ENCODE peak calls at places on chromosomes 11 and 22, in ten cellular contexts. B is IMR-90; W is Peyer's patch; K is cardiac muscle cell; C is body of pancreas; M is tibial artery; U is neuronal stem cell; H is CD8-positive, alpha-beta T cell; E is ovary; F is SJSA1. L is an unnamed sample. For H3K4me1, the result is how much of the 10 kb centered on the place peaks cover.

GRCh38 chr11:69040581-69041260 is 8.0 kb upstream of the TPCN2 start:
- DNase-seq in F (peak), W (no peak), C (no peak), H (no peak), K (peak), U (no peak), M (no peak), B (peak), E (no peak), L (no peak)

GRCh38 chr11:34830648-34831047 is 85.5 kb downstream of the APIP start:
- DNase-seq in F (no peak), M (no peak), B (peak), K (peak), H (no peak), U (no peak), E (no peak), W (no peak), C (no peak), L (peak)

GRCh38 chr11:98734686-98735085 is 286.1 kb upstream of the CNTN5 start:
- DNase-seq in K (no peak), U (no peak), W (no peak), F (no peak), M (no peak), H (no peak), C (no peak), E (no peak), B (no peak), L (no peak)

GRCh38 chr11:112809429-112809828 is 151.8 kb upstream of the NCAM1 start:
- DNase-seq in B (no peak), C (no peak), U (no peak), K (no peak), W (no peak), M (no peak), F (no peak), H (no peak), E (no peak), L (no peak)

GRCh38 chr11:35702126-35702525 is 39.6 kb downstream of the TRIM44 start:
- DNase-seq in U (no peak), F (no peak), M (no peak), K (no peak), W (no peak), C (no peak), B (no peak), H (no peak), E (no peak), L (no peak)

GRCh38 chr11:23679041-23679440 is 817.8 kb upstream of the LUZP2 start:
- DNase-seq in U (no peak), B (no peak), K (no peak), E (no peak), W (no peak), F (no peak), M (no peak), H (no peak), C (no peak), L (no peak)

GRCh38 chr11:10982695-10983492 is 125.0 kb upstream of the ZBED5 start:
- DNase-seq in M (no peak), B (no peak), U (no peak), F (no peak), H (no peak), E (no peak), W (no peak), K (peak), C (no peak), L (no peak)

GRCh38 chr11:59756496-59756840 is 1.3 kb downstream of the STX3 start:
- DNase-seq in B (no peak), U (no peak), F (peak), W (no peak), E (no peak), K (no peak), H (no peak), M (no peak), C (no peak), L (no peak)

GRCh38 chr11:73859671-73860070 is 17.0 kb downstream of the COA4 start:
- DNase-seq in F (no peak), E (no peak), C (no peak), M (no peak), H (no peak), W (no peak), B (peak), U (no peak), K (no peak), L (no peak)

GRCh38 chr11:72741429-72741833 is 10.8 kb downstream of the ARAP1 start:
- DNase-seq in F (no peak), B (no peak), U (no peak), E (no peak), W (no peak), K (no peak), H (no peak), C (no peak), M (no peak), L (peak)

GRCh38 chr11:118789501-118790356 is 1.2 kb downstream of the DDX6 start:
- DNase-seq in F (peak), U (peak), W (no peak), B (no peak), H (peak), C (no peak), M (peak), K (peak), E (no peak), L (no peak)

GRCh38 chr11:114296190-114296978 is at the start of gene NNMT:
- DNase-seq in E (peak), U (no peak), W (no peak), C (peak), B (peak), F (peak), H (no peak), K (peak), M (peak), L (peak)

GRCh38 chr22:22099833-22100812 is 117.5 kb upstream of the TOP3B start:
- DNase-seq in F (no peak), K (peak), H (no peak), E (no peak), U (no peak), M (no peak), C (no peak), B (peak), W (no peak), L (no peak)

GRCh38 chr11:3723014-3723708 is 52.0 kb upstream of the CHRNA10 start:
- DNase-seq in U (no peak), W (no peak), M (no peak), H (no peak), E (no peak), C (no peak), K (peak), B (peak), F (peak), L (no peak)

GRCh38 chr11:43574949-43575915 is 105.3 kb upstream of the HSD17B12 start:
- DNase-seq in W (no peak), B (peak), U (no peak), E (peak), M (no peak), F (no peak), K (peak), H (no peak), C (peak), L (peak)

GRCh38 chr11:2382129-2382517 is 5.0 kb downstream of the CD81 start:
- DNase-seq in K (no peak), B (no peak), F (no peak), U (no peak), H (no peak), C (peak), W (no peak), M (no peak), E (peak), L (no peak)

GRCh38 chr11:2385156-2386151 is 8.3 kb downstream of the CD81 start:
- DNase-seq in U (no peak), C (no peak), W (no peak), M (no peak), E (no peak), K (no peak), F (no peak), H (peak), B (no peak), L (no peak)

GRCh38 chr11:2382927-2383822 is 6.1 kb downstream of the CD81 start:
- DNase-seq in C (peak), E (peak), F (no peak), B (peak), W (no peak), M (peak), H (no peak), U (no peak), K (peak), L (peak)

GRCh38 chr11:2384723-2385041 is 7.6 kb downstream of the CD81 start:
- DNase-seq in C (no peak), U (no peak), M (no peak), H (no peak), F (no peak), K (no peak), B (no peak), W (no peak), E (no peak), L (no peak)

DNA sequence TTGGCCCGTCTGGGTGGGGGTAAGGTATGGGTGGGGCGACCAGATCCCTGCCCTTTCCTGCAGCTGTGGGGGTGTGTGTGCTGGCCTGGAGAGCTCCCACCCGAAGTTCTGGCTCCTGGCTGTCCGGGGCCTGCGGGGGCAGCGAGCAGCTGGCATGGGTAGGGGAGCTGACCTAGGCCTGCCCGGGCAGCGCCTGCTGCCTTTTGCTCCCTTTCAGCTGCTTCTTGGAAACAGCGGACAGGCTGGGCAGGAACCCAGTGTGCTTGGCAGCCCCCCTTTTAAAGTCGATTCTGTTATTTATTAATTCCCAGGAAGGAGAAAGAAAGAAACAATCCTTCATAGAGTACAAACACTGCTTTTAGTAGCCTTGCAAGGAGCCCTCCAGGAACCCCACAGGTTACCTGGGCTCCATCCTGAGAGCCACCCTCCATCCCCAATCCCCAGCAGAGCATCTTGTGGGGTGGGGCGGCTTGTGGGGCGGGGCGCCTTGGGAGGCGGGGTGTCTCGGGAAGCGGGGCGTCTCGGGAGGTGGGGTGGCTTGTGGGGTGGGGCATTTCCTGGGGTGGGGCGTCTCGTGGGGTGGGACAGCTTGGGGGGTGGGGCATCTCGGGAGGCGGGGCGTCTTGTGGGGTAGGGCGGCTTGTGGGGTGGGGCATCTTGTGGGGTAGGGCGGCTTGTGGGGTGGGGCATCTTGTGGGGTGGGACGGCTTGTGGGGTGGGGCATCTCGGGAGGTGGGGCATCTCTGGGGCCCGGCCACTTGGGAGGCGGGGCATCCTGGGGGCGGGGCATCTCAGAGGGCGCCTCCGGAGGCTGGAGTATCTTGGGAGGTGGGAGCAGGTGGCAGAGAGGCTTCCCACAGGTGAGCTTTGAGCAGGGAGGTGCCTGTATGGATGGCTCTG is 7.0 kb downstream of the CD81 start:
- DNase-seq in U (no peak), K (no peak), E (peak), W (peak), H (peak), C (peak), B (no peak), F (no peak), M (no peak), L (no peak)
- H3K4me1 ChIP-seq in U (under half), K (under half), E (half or more), W (half or more), H (half or more), C (half or more), B (under half), F (under half), M (half or more), L (half or more)

GRCh38 chr22:38299001-38299651 is 18.1 kb downstream of the CSNK1E start:
- DNase-seq in F (no peak), K (no peak), E (no peak), U (no peak), M (no peak), B (no peak), H (no peak), W (no peak), C (peak), L (no peak)
- H3K4me3 ChIP-seq in F (no peak), K (no peak), E (no peak), U (no peak), M (no peak), B (no peak), H (no peak), W (no peak), C (no peak), L (no peak)

GRCh38 chr11:130828741-130829140 is 87.5 kb downstream of the SNX19 start:
- DNase-seq in B (no peak), H (no peak), U (no peak), C (no peak), K (no peak), W (no peak), M (peak), F (no peak), E (no peak), L (peak)
- H3K4me1 ChIP-seq in B (under half), H (under half), U (under half), C (under half), K (under half), W (under half), M (under half), F (under half), E (under half), L (half or more)

DNA sequence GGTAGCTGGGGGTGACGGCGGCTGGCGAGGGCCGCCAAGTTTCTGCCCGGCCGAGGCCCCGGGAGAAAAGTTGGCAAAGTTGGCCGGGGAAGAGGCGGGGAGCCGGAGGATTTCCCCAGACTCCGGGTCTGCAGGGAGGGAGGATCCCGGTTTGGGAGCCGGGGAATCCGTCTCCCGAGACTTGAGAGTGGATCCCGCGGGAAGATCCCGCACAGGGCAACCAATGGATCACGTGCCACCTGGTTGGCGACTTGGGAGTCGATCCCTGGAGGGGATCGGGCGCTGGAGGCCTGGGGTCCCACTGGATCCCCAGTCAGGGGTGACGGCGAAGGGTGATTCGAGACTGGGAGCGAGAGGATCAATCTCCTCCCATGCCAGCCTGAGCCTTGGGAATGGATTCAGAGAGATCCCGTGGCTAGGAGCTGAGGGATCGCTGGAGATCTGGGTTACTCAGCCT is 349 bp downstream of the KIAA1671 start:
- DNase-seq in U (peak), W (no peak), E (no peak), C (peak), H (no peak), F (peak), K (peak), B (peak), M (peak), L (peak)
- H3K4me3 ChIP-seq in U (peak), W (peak), E (peak), C (peak), H (peak), F (peak), K (peak), B (peak), M (peak), L (peak)

GRCh38 chr11:64303109-64304031 is 2.0 kb upstream of the ESRRA start:
- DNase-seq in B (no peak), W (peak), F (no peak), C (no peak), H (peak), K (no peak), E (no peak), M (no peak), U (no peak), L (no peak)
- H3K4me1 ChIP-seq in B (under half), W (under half), F (under half), C (under half), H (half or more), K (under half), E (under half), M (under half), U (under half), L (half or more)

GRCh38 chr11:45922425-45923082 is at the start of gene LARGE2:
- DNase-seq in B (no peak), W (peak), C (peak), F (no peak), M (no peak), H (no peak), E (peak), K (no peak), U (peak), L (peak)
- H3K4me3 ChIP-seq in B (no peak), W (peak), C (peak), F (peak), M (peak), H (peak), E (peak), K (peak), U (peak), L (peak)

GRCh38 chr11:61544466-61544865 is 35.9 kb downstream of the LRRC10B start:
- DNase-seq in M (no peak), C (no peak), U (no peak), K (no peak), W (no peak), H (no peak), E (no peak), F (no peak), B (no peak), L (no peak)
- H3K4me1 ChIP-seq in M (under half), C (under half), U (under half), K (under half), W (under half), H (under half), E (under half), F (under half), B (under half), L (under half)

GRCh38 chr11:126281666-126282175 is 1.2 kb upstream of the TIRAP start:
- DNase-seq in C (no peak), W (no peak), K (no peak), E (no peak), U (no peak), B (no peak), F (no peak), H (no peak), M (no peak), L (no peak)

GRCh38 chr11:126282742-126283591 is at the start of gene TIRAP:
- DNase-seq in W (peak), C (peak), H (peak), E (peak), K (peak), U (no peak), M (peak), F (peak), B (peak), L (peak)

GRCh38 chr11:126280595-126280994 is 2.3 kb upstream of the TIRAP start:
- DNase-seq in K (no peak), F (no peak), E (no peak), H (no peak), B (no peak), U (no peak), M (no peak), C (no peak), W (no peak), L (no peak)

GRCh38 chr11:126282361-126282741 is 542 bp upstream of the TIRAP start:
- DNase-seq in M (peak), E (peak), B (peak), W (peak), U (no peak), C (peak), H (peak), K (peak), F (no peak), L (peak)

DNA sequence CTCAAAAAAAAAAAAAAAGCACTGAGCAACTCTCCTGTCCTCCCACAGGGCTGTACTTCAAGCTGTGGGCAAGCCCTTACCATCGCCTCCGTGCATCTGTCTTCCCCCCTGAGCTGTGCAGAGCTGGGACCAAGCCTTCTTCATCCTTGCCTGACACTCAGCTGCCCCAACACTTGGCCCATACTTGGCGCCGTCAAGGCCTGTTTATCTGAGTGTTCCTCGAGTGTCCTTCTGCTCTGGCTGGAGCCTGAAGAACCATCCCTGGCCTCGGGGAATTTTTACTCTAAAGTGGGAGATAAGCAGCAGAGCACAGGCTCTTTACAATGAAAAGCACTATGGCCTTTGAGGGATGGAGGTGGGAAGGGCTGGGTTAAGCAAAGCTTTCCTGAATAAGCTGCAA is 1.6 kb upstream of the TIRAP start:
- DNase-seq in E (no peak), U (no peak), H (no peak), F (no peak), K (no peak), M (no peak), C (no peak), B (no peak), W (no peak), L (no peak)
- H3K4me3 ChIP-seq in E (no peak), U (no peak), H (no peak), F (no peak), K (no peak), M (no peak), C (no peak), B (no peak), W (no peak), L (no peak)

L was measured in left ventricle myocardium inferior.